ENCODE peak calls at places on chromosome 21, in four cellular contexts. One of them, this sample, is unnamed.

GRCh38 chr21:37710555-37711293 is 205.5 kb downstream of the KCNJ6 start:
- DNase-seq in activated CD4-positive, alpha-beta T cell treated with anti-CD3 and anti-CD28 coated beads, Interleukin-2, amount 50 U/mL, for 24 hours: no peak
- DNase-seq in DMS79: no peak
- DNase-seq in MM.1S: no peak
- DNase-seq in this sample: no peak

GRCh38 chr21:20698585-20698984 is 299.6 kb upstream of the NCAM2 start:
- DNase-seq in activated CD4-positive, alpha-beta T cell treated with anti-CD3 and anti-CD28 coated beads, Interleukin-2, amount 50 U/mL, for 24 hours: no peak
- DNase-seq in DMS79: no peak
- DNase-seq in MM.1S: no peak
- DNase-seq in this sample: no peak

GRCh38 chr21:45309541-45310381 is 22.1 kb upstream of the POFUT2 start:
- DNase-seq in activated CD4-positive, alpha-beta T cell treated with anti-CD3 and anti-CD28 coated beads, Interleukin-2, amount 50 U/mL, for 24 hours: no peak
- DNase-seq in DMS79: no peak
- DNase-seq in MM.1S: no peak
- DNase-seq in this sample: no peak

GRCh38 chr21:21383126-21383525 is 384.9 kb downstream of the NCAM2 start:
- DNase-seq in activated CD4-positive, alpha-beta T cell treated with anti-CD3 and anti-CD28 coated beads, Interleukin-2, amount 50 U/mL, for 24 hours: no peak
- DNase-seq in DMS79: no peak
- DNase-seq in MM.1S: no peak
- DNase-seq in this sample: no peak

GRCh38 chr21:44297525-44298290 is 2.1 kb upstream of the PFKL start:
- DNase-seq in activated CD4-positive, alpha-beta T cell treated with anti-CD3 and anti-CD28 coated beads, Interleukin-2, amount 50 U/mL, for 24 hours: peak
- DNase-seq in DMS79: peak
- DNase-seq in MM.1S: peak
- DNase-seq in this sample: peak

GRCh38 chr21:46067505-46068201 is 30.3 kb upstream of the COL6A2 start:
- DNase-seq in activated CD4-positive, alpha-beta T cell treated with anti-CD3 and anti-CD28 coated beads, Interleukin-2, amount 50 U/mL, for 24 hours: no peak
- DNase-seq in DMS79: no peak
- DNase-seq in MM.1S: no peak
- DNase-seq in this sample: no peak

GRCh38 chr21:26565546-26565945 is 7.5 kb downstream of the CYYR1 start:
- DNase-seq in activated CD4-positive, alpha-beta T cell treated with anti-CD3 and anti-CD28 coated beads, Interleukin-2, amount 50 U/mL, for 24 hours: no peak
- DNase-seq in DMS79: no peak
- DNase-seq in MM.1S: no peak
- DNase-seq in this sample: no peak

GRCh38 chr21:45017376-45017960 is 56.9 kb upstream of the ADARB1 start:
- DNase-seq in activated CD4-positive, alpha-beta T cell treated with anti-CD3 and anti-CD28 coated beads, Interleukin-2, amount 50 U/mL, for 24 hours: no peak
- DNase-seq in DMS79: no peak
- DNase-seq in MM.1S: no peak
- DNase-seq in this sample: no peak

GRCh38 chr21:42202321-42202720 is 16.6 kb upstream of the ABCG1 start:
- DNase-seq in activated CD4-positive, alpha-beta T cell treated with anti-CD3 and anti-CD28 coated beads, Interleukin-2, amount 50 U/mL, for 24 hours: no peak
- DNase-seq in DMS79: no peak
- DNase-seq in MM.1S: no peak
- DNase-seq in this sample: no peak

GRCh38 chr21:35050348-35051286 is 1.5 kb upstream of the RUNX1 start:
- DNase-seq in activated CD4-positive, alpha-beta T cell treated with anti-CD3 and anti-CD28 coated beads, Interleukin-2, amount 50 U/mL, for 24 hours: no peak
- DNase-seq in DMS79: no peak
- DNase-seq in MM.1S: peak
- DNase-seq in this sample: no peak

GRCh38 chr21:39911286-39911685 is 44.0 kb downstream of the PCP4 start:
- DNase-seq in activated CD4-positive, alpha-beta T cell treated with anti-CD3 and anti-CD28 coated beads, Interleukin-2, amount 50 U/mL, for 24 hours: no peak
- DNase-seq in DMS79: no peak
- DNase-seq in MM.1S: peak
- DNase-seq in this sample: no peak

This sample was measured in mesothelial cell of epicardium.